ENCODE peak calls at places on chromosome 1, in four cellular contexts. B is pancreas, R is PC-3, L is activated B cell treated with CpG ODN at 0.5 μM for 24 hours. K is an unnamed sample.

GRCh38 chr1:202577381-202577780 is 132.9 kb downstream of the SYT2 start:
- DNase-seq in B (no peak), R (no peak), L (no peak), K (no peak)

GRCh38 chr1:108801101-108801500 is 54.6 kb downstream of the STXBP3 start:
- DNase-seq in B (no peak), R (no peak), L (no peak), K (no peak)

GRCh38 chr1:94101613-94101940 is 19.4 kb downstream of the ABCA4 start:
- DNase-seq in B (no peak), R (peak; percentile 13), L (no peak), K (no peak)

GRCh38 chr1:23210351-23210785 is 6.9 kb downstream of the HTR1D start:
- DNase-seq in B (no peak), R (peak; percentile 52), L (no peak), K (no peak)

GRCh38 chr1:22096036-22096435 is 43.5 kb downstream of the CDC42 start:
- DNase-seq in B (no peak), R (peak; percentile 10), L (no peak), K (no peak)

GRCh38 chr1:55275976-55276375 is 60.8 kb upstream of the USP24 start:
- DNase-seq in B (no peak), R (no peak), L (no peak), K (no peak)

GRCh38 chr1:185170291-185170848 is 13.4 kb downstream of the SWT1 start:
- DNase-seq in B (no peak), R (peak; percentile 58), L (peak; percentile 30), K (no peak)

GRCh38 chr1:177343445-177343844 is 172.7 kb downstream of the BRINP2 start:
- DNase-seq in B (no peak), R (no peak), L (no peak), K (no peak)

GRCh38 chr1:200386416-200386815 is 23.4 kb downstream of the ZNF281 start:
- DNase-seq in B (no peak), R (no peak), L (no peak), K (no peak)

GRCh38 chr1:185804206-185804605 is 70.0 kb downstream of the HMCN1 start:
- DNase-seq in B (no peak), R (peak; percentile 72), L (no peak), K (no peak)

GRCh38 chr1:91123773-91124172 is 101.9 kb upstream of the ZNF644 start:
- DNase-seq in B (no peak), R (no peak), L (no peak), K (no peak)

GRCh38 chr1:203480084-203480483 is 4.5 kb downstream of the PRELP start:
- DNase-seq in B (no peak), R (no peak), L (no peak), K (no peak)

GRCh38 chr1:43545686-43546387 is 15.2 kb downstream of the PTPRF start:
- DNase-seq in B (peak; percentile 96), R (peak; percentile 41), L (no peak), K (no peak)

GRCh38 chr1:55134152-55134808 is 80.9 kb downstream of the USP24 start:
- DNase-seq in B (no peak), R (no peak), L (no peak), K (no peak)

GRCh38 chr1:45854724-45855123 is 51.3 kb downstream of the MAST2 start:
- DNase-seq in B (no peak), R (peak; percentile 68), L (no peak), K (no peak)

GRCh38 chr1:235595079-235595478 is 54.5 kb downstream of the GNG4 start:
- DNase-seq in B (no peak), R (no peak), L (no peak), K (no peak)

GRCh38 chr1:68046423-68046822 is 4.0 kb downstream of the DIRAS3 start:
- DNase-seq in B (no peak), R (no peak), L (no peak), K (no peak)

GRCh38 chr1:81158592-81158991 is 642.1 kb upstream of the ADGRL2 start:
- DNase-seq in B (no peak), R (no peak), L (no peak), K (no peak)

GRCh38 chr1:205301220-205301821 is 20.2 kb downstream of the NUAK2 start:
- DNase-seq in B (peak; percentile 95), R (peak; percentile 56), L (no peak), K (no peak)

GRCh38 chr1:53313556-53313955 is 14.3 kb downstream of the LRP8 start:
- DNase-seq in B (no peak), R (no peak), L (no peak), K (no peak)

GRCh38 chr1:11653101-11653601 is 1.1 kb downstream of the FBXO2 start:
- DNase-seq in B (peak; percentile 84), R (peak; percentile 87), L (no peak), K (no peak)

GRCh38 chr1:243748706-243749283 is 101.2 kb downstream of the AKT3 start:
- DNase-seq in B (no peak), R (peak; percentile 90), L (no peak), K (peak; percentile 43)

GRCh38 chr1:186894415-186894814 is 65.7 kb downstream of the PLA2G4A start:
- DNase-seq in B (no peak), R (no peak), L (no peak), K (no peak)

GRCh38 chr1:216961516-216961915 is 238.3 kb upstream of the ESRRG start:
- DNase-seq in B (no peak), R (peak; percentile 47), L (no peak), K (no peak)

GRCh38 chr1:168019407-168019806 is 82.5 kb upstream of the MPC2 start:
- DNase-seq in B (no peak), R (no peak), L (no peak), K (no peak)

DNA sequence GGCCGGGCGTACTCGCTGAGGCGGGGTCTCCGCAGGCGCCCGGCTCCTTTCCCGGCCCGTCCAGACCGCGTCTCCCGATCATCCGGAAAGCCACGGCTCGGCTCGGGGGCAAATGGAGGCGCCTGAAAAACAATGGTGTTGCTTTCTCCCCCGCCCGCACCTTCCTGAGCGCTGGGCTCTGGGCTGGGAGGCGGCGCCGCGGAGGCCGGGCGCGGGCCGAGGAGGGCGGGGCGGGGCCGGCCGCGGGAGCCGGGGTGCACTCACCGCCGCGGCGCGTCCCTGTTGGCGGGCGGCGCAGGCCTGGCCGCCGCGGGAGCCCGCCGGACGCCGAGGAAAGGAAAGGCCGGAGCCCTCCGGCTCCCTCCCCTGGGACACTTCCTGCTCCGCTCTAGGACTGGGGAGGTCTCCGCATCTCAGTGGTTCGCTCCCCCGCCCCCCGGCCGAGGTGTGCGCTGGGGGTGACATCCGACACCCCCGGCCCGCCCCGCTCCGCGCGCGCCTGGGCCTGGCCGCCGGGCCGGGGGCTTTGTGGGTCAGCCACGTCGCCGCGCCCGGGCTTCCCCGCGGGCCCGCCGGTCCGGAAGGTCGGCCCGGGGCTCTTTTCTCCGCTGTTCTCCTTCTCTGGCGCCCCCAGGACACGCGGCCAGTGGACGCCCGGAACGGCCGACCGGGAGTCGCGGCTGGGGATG is at the start of gene ZNF496:
- DNase-seq in B (peak; percentile 87), R (peak; percentile 98), L (peak; percentile 59), K (peak; percentile 91)
- TF ChIP-seq CTCF in B (no peak), R (no peak), L (no peak), K (no peak)

DNA sequence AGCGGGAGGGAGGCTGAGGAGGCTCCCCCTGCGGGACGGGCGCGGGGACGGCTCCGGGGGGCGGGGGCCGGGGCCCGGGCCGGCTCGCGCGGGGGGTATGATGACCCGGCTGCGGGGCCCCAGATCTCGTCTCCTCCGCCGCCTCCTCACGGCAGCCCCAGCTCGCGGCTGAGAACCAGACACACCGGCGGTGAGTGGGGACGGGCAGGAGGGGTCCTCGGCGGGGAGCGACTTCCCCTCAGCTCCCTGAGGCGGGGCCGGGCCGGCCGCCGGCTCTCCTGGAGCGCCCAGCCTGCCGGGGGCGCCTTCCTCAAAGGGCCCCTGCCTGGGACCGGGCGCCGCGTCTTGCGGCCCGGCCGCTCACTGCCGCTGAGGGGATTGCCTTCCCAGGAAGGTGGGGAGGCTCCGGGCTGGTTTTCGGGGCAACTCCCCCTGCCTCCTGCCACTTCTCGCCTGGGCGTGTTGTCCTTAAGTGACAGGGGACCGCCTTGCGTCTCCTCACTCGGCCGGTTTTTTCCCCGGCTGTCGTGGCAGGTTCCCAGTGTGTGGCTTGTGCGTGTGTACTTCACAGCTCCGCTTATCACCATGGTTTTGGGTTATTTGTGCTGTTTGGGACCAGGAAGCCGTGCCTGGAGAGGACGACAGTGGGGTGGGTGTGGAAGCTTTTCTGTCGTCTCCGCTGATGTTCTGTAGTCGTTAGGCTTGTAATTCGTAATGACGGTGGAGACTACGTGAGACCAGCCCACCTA is 800 bp downstream of the HIPK1 start:
- DNase-seq in B (peak; percentile 65), R (peak; percentile 22), L (peak; percentile 65), K (no peak)
- TF ChIP-seq CTCF in B (no peak), R (peak; percentile 31), L (no peak), K (no peak)

GRCh38 chr1:208045410-208046252 is 134.7 kb upstream of the CD34 start:
- DNase-seq in B (peak; percentile 69), R (no peak), L (no peak), K (no peak)
- TF ChIP-seq CTCF in B (no peak), R (no peak), L (no peak), K (peak; percentile 67)

DNA sequence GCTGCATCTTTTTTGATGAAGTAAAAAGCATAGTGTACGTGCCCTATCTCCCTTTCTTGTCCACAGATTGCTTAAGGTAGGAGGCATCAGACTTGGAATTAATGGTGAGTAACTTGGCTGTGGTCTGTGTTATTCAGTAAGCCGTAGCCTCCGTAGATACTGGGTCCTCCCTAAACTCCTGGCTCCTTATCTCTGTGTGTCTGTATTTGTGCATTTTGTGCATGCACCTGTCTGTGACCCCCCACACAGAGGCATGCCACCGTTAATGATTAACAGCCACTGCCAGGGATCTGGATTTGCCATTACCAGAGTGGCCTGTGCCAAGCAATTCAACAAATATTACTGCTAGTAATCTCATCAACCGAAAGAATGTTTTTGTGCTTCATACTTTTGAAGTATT is 31.9 kb downstream of the MAP3K21 start:
- DNase-seq in B (peak; percentile 87), R (no peak), L (no peak), K (no peak)
- TF ChIP-seq CTCF in B (no peak), R (no peak), L (no peak), K (no peak)

GRCh38 chr1:232389744-232390143 is 240.2 kb downstream of the SIPA1L2 start:
- DNase-seq in B (no peak), R (no peak), L (no peak), K (no peak)
- TF ChIP-seq CTCF in B (no peak), R (no peak), L (no peak), K (no peak)

DNA sequence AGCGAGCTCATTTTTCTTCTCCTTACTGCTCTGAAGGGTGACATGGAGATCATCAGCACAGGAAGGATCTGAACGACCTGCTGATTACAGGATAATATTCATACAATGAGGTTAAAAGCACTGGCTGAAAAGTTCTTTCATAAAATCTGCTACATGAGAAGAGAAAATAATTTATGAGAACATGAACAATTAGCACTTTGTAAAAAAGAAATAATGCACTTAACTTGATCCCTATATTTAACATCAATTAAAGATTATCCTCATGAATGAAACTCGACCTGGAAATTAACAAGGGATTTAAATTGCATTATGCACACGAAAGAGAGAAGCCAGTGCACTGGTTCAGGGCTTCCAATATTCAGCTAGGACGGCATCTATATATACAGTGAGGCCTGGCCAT is 46.6 kb downstream of the RRAGC start:
- DNase-seq in B (no peak), R (no peak), L (no peak), K (no peak)
- TF ChIP-seq CTCF in B (no peak), R (no peak), L (no peak), K (no peak)

K was measured in D721Med.